ENCODE peak calls at places on chromosome 22, in nine cellular contexts. V, A, L, Y, K, X, J, G and Z are unnamed samples.

GRCh38 chr22:50731811-50732624 is 6.0 kb upstream of the ACR start:
- DNase-seq in V (peak), A (no peak), L (peak), Y (peak), K (peak), X (no peak), J (no peak), G (peak), Z (peak)

GRCh38 chr22:39309364-39309861 is 10.0 kb downstream of the RPL3 start:
- DNase-seq in V (no peak), A (no peak), L (peak), Y (no peak), K (no peak), X (no peak), J (no peak), G (no peak), Z (no peak)

GRCh38 chr22:49709464-49709863 is 118.2 kb downstream of the BRD1 start:
- DNase-seq in V (no peak), A (no peak), L (no peak), Y (no peak), K (no peak), X (no peak), J (no peak), G (no peak), Z (no peak)

GRCh38 chr22:19679476-19680099 is 34.7 kb upstream of the SEPTIN5 start:
- DNase-seq in V (peak), A (no peak), L (peak), Y (no peak), K (peak), X (no peak), J (peak), G (no peak), Z (peak)

GRCh38 chr22:23404689-23405365 is 175.3 kb downstream of the IGLL1 start:
- DNase-seq in V (peak), A (no peak), L (peak), Y (no peak), K (no peak), X (no peak), J (no peak), G (peak), Z (no peak)

GRCh38 chr22:39215430-39216142 is 29.2 kb downstream of the PDGFB start:
- DNase-seq in V (no peak), A (no peak), L (peak), Y (peak), K (peak), X (no peak), J (no peak), G (no peak), Z (peak)

GRCh38 chr22:42287174-42287890 is 16.9 kb upstream of the TCF20 start:
- DNase-seq in V (no peak), A (no peak), L (no peak), Y (no peak), K (no peak), X (no peak), J (no peak), G (no peak), Z (no peak)

GRCh38 chr22:41940853-41941765 is 5.8 kb downstream of the CENPM start:
- DNase-seq in V (peak), A (peak), L (peak), Y (peak), K (peak), X (peak), J (peak), G (peak), Z (peak)

GRCh38 chr22:18998998-18999397 is 62.9 kb upstream of the PRODH start:
- DNase-seq in V (no peak), A (no peak), L (peak), Y (no peak), K (no peak), X (no peak), J (no peak), G (no peak), Z (no peak)

GRCh38 chr22:42269407-42270177 is 861 bp downstream of the TCF20 start:
- DNase-seq in V (peak), A (peak), L (peak), Y (peak), K (peak), X (peak), J (peak), G (peak), Z (peak)

GRCh38 chr22:24105661-24106060 is 75.6 kb upstream of the SUSD2 start:
- DNase-seq in V (no peak), A (no peak), L (no peak), Y (no peak), K (no peak), X (no peak), J (no peak), G (no peak), Z (no peak)

GRCh38 chr22:16969508-16970327 is 38.3 kb downstream of the GAB4 start:
- DNase-seq in V (no peak), A (no peak), L (no peak), Y (no peak), K (no peak), X (no peak), J (no peak), G (no peak), Z (no peak)

GRCh38 chr22:30535182-30535581 is 11.4 kb downstream of the SEC14L6 start:
- DNase-seq in V (no peak), A (no peak), L (no peak), Y (no peak), K (no peak), X (no peak), J (no peak), G (no peak), Z (peak)

GRCh38 chr22:26548984-26549383 is 36.7 kb upstream of the TFIP11 start:
- DNase-seq in V (no peak), A (peak), L (no peak), Y (no peak), K (no peak), X (no peak), J (no peak), G (no peak), Z (no peak)

GRCh38 chr22:49294656-49295464 is 532.8 kb downstream of the BRD1 start:
- DNase-seq in V (no peak), A (no peak), L (no peak), Y (no peak), K (no peak), X (peak), J (no peak), G (no peak), Z (no peak)

GRCh38 chr22:36417281-36417686 is 29.5 kb upstream of the MYH9 start:
- DNase-seq in V (peak), A (no peak), L (no peak), Y (no peak), K (no peak), X (no peak), J (no peak), G (no peak), Z (peak)

GRCh38 chr22:19115628-19116027 is 6.6 kb downstream of the DGCR2 start:
- DNase-seq in V (no peak), A (no peak), L (no peak), Y (no peak), K (no peak), X (no peak), J (no peak), G (peak), Z (no peak)

GRCh38 chr22:28582806-28583205 is 96.8 kb downstream of the TTC28 start:
- DNase-seq in V (peak), A (no peak), L (no peak), Y (no peak), K (no peak), X (no peak), J (no peak), G (peak), Z (no peak)

GRCh38 chr22:43855431-43855830 is 6.9 kb downstream of the SULT4A1 start:
- DNase-seq in V (no peak), A (no peak), L (no peak), Y (no peak), K (no peak), X (no peak), J (no peak), G (no peak), Z (no peak)

GRCh38 chr22:44732017-44732561 is 20.3 kb upstream of the ARHGAP8 start:
- DNase-seq in V (no peak), A (no peak), L (no peak), Y (no peak), K (no peak), X (no peak), J (no peak), G (no peak), Z (no peak)

GRCh38 chr22:45919504-45920286 is 57.3 kb downstream of the WNT7B start:
- DNase-seq in V (no peak), A (no peak), L (no peak), Y (no peak), K (no peak), X (no peak), J (no peak), G (no peak), Z (no peak)

GRCh38 chr22:16954060-16954403 is 54.0 kb downstream of the GAB4 start:
- DNase-seq in V (no peak), A (no peak), L (no peak), Y (no peak), K (no peak), X (no peak), J (no peak), G (no peak), Z (no peak)

GRCh38 chr22:27385261-27385998 is 416.1 kb downstream of the MN1 start:
- DNase-seq in V (no peak), A (no peak), L (no peak), Y (no peak), K (no peak), X (no peak), J (no peak), G (no peak), Z (no peak)

GRCh38 chr22:44225091-44225689 is 44.5 kb downstream of the PARVG start:
- DNase-seq in V (no peak), A (no peak), L (no peak), Y (no peak), K (no peak), X (no peak), J (no peak), G (no peak), Z (no peak)

GRCh38 chr22:29302402-29302680 is 4.1 kb upstream of the GAS2L1 start:
- DNase-seq in V (no peak), A (no peak), L (no peak), Y (no peak), K (no peak), X (no peak), J (no peak), G (no peak), Z (no peak)

GRCh38 chr22:22167791-22168189 is 76.8 kb upstream of the VPREB1 start:
- DNase-seq in V (no peak), A (peak), L (no peak), Y (no peak), K (no peak), X (no peak), J (peak), G (no peak), Z (peak)

GRCh38 chr22:37492428-37493344 is 6.5 kb upstream of the MFNG start:
- DNase-seq in V (peak), A (no peak), L (peak), Y (peak), K (peak), X (no peak), J (no peak), G (peak), Z (peak)

GRCh38 chr22:48782817-48783511 is 1044.7 kb downstream of the BRD1 start:
- DNase-seq in V (peak), A (no peak), L (peak), Y (no peak), K (no peak), X (no peak), J (no peak), G (no peak), Z (no peak)

GRCh38 chr22:41229215-41229614 is 11.5 kb downstream of the CHADL start:
- DNase-seq in V (no peak), A (no peak), L (no peak), Y (no peak), K (no peak), X (no peak), J (no peak), G (no peak), Z (no peak)

GRCh38 chr22:24033731-24034130 is 22.6 kb downstream of the CABIN1 start:
- DNase-seq in V (no peak), A (no peak), L (no peak), Y (no peak), K (no peak), X (no peak), J (no peak), G (no peak), Z (no peak)

GRCh38 chr22:24289138-24289537 is 18.5 kb downstream of the SPECC1L start:
- DNase-seq in V (peak), A (no peak), L (no peak), Y (no peak), K (no peak), X (no peak), J (no peak), G (peak), Z (no peak)

GRCh38 chr22:36536717-36537116 is 7.8 kb upstream of the EIF3D start:
- DNase-seq in V (no peak), A (peak), L (peak), Y (no peak), K (no peak), X (no peak), J (peak), G (no peak), Z (no peak)

GRCh38 chr22:29054251-29054767 is 7.3 kb downstream of the C22orf31 start:
- DNase-seq in V (no peak), A (no peak), L (no peak), Y (no peak), K (no peak), X (no peak), J (no peak), G (no peak), Z (no peak)

GRCh38 chr22:32967285-32968101 is 90.7 kb downstream of the SYN3 start:
- DNase-seq in V (no peak), A (no peak), L (no peak), Y (no peak), K (no peak), X (no peak), J (no peak), G (no peak), Z (no peak)

GRCh38 chr22:25221790-25222189 is 2.4 kb downstream of the CRYBB2 start:
- DNase-seq in V (no peak), A (no peak), L (no peak), Y (no peak), K (no peak), X (no peak), J (no peak), G (no peak), Z (no peak)

GRCh38 chr22:22709719-22710445 is 65.5 kb downstream of the GGTLC2 start:
- DNase-seq in V (no peak), A (no peak), L (peak), Y (peak), K (no peak), X (peak), J (no peak), G (no peak), Z (no peak)

GRCh38 chr22:40443675-40444482 is 73.5 kb downstream of the SGSM3 start:
- DNase-seq in V (no peak), A (no peak), L (no peak), Y (no peak), K (no peak), X (no peak), J (no peak), G (no peak), Z (no peak)

GRCh38 chr22:20205964-20206708 is 55.3 kb upstream of the CCDC188 start:
- DNase-seq in V (peak), A (no peak), L (no peak), Y (peak), K (peak), X (no peak), J (no peak), G (peak), Z (peak)